ENCODE peak calls at places on chromosomes 1 and 21, in nine cellular contexts. Y is nephron progenitor cell; T is H54; Z is central memory CD4-positive, alpha-beta T cell; H is HT-29; P is retina; E is ELR; M is stimulated activated CD4-positive, alpha-beta T cell treated with anti-CD3 and anti-CD28 coated beads, Interleukin-1b, Interleukin-23, amount 100 ng/mL, for 24 hours; C is fibroblast of lung. Q is an unnamed sample.

GRCh38 chr21:35179990-35180557 is 131.0 kb upstream of the RUNX1 start:
- DNase-seq in Y (no peak), Z (no peak), C (peak), T (peak), M (no peak), H (no peak), P (no peak), E (peak), Q (no peak)

GRCh38 chr21:42939581-42940413 is 14.4 kb upstream of the ERVH48-1 start:
- DNase-seq in P (no peak), Z (no peak), T (peak), H (peak), Y (no peak), E (peak), C (peak), M (no peak), Q (no peak)

GRCh38 chr1:200372095-200372884 is 37.5 kb downstream of the ZNF281 start:
- DNase-seq in Z (no peak), P (no peak), T (peak), E (peak), M (no peak), C (peak), Y (no peak), H (peak), Q (no peak)

GRCh38 chr1:36327421-36328087 is 4.1 kb upstream of the EVA1B start:
- DNase-seq in Y (no peak), Z (no peak), C (peak), T (peak), P (no peak), M (no peak), H (no peak), E (peak), Q (peak)

GRCh38 chr1:61337037-61337436 is 254.7 kb downstream of the NFIA start:
- DNase-seq in H (peak), T (no peak), C (no peak), P (no peak), Y (no peak), E (no peak), M (no peak), Z (no peak), Q (no peak)

GRCh38 chr1:213464786-213465460 is 413.9 kb downstream of the RPS6KC1 start:
- DNase-seq in Z (no peak), T (no peak), P (no peak), M (no peak), H (peak), Y (no peak), E (no peak), C (no peak), Q (no peak)

GRCh38 chr1:245770191-245770590 is 615.4 kb downstream of the KIF26B start:
- DNase-seq in Z (no peak), H (no peak), M (no peak), P (no peak), T (no peak), C (peak), E (no peak), Y (no peak), Q (no peak)

GRCh38 chr1:59229138-59229537 is 67.8 kb upstream of the FGGY start:
- DNase-seq in T (no peak), C (no peak), Y (no peak), E (no peak), Z (no peak), P (no peak), H (no peak), M (no peak), Q (no peak)

GRCh38 chr21:45031231-45032191 is 42.9 kb upstream of the ADARB1 start:
- DNase-seq in T (no peak), E (no peak), Z (no peak), H (no peak), Y (no peak), C (no peak), P (peak), M (no peak), Q (no peak)

GRCh38 chr1:99506631-99507030 is 139.3 kb upstream of the PALMD start:
- DNase-seq in C (no peak), Z (no peak), T (no peak), P (no peak), Y (no peak), H (no peak), M (no peak), E (no peak), Q (no peak)

GRCh38 chr1:1678581-1679380 is 13.8 kb downstream of the SLC35E2B start:
- DNase-seq in T (no peak), Y (no peak), M (peak), Z (peak), C (no peak), E (peak), H (peak), P (no peak), Q (no peak)

GRCh38 chr1:163361123-163361934 is 39.6 kb downstream of the NUF2 start:
- DNase-seq in H (peak), Z (no peak), T (no peak), C (peak), Y (peak), P (peak), E (peak), M (no peak), Q (peak)

GRCh38 chr1:30328100-30328370 is 395.4 kb downstream of the MATN1 start:
- DNase-seq in P (no peak), T (no peak), M (no peak), Y (no peak), H (no peak), Z (no peak), E (no peak), C (no peak), Q (no peak)

GRCh38 chr1:221045842-221046831 is 166.9 kb downstream of the HLX start:
- DNase-seq in Y (no peak), C (peak), T (no peak), P (no peak), E (peak), H (no peak), M (no peak), Z (no peak), Q (no peak)

GRCh38 chr1:96519851-96520281 is 201.7 kb upstream of the PTBP2 start:
- DNase-seq in Y (peak), H (no peak), P (peak), M (no peak), C (peak), Z (no peak), T (no peak), E (no peak), Q (no peak)

GRCh38 chr1:5479876-5480275 is 512.3 kb downstream of the NPHP4 start:
- DNase-seq in Y (no peak), Z (no peak), M (no peak), E (no peak), C (no peak), H (no peak), T (no peak), P (peak), Q (no peak)

GRCh38 chr1:75643460-75643859 is 32.5 kb upstream of the SLC44A5 start:
- DNase-seq in M (no peak), P (no peak), Y (no peak), E (peak), T (no peak), C (no peak), Z (no peak), H (no peak), Q (no peak)

GRCh38 chr1:7403265-7404045 is 367.6 kb upstream of the VAMP3 start:
- DNase-seq in E (no peak), Z (no peak), H (no peak), Y (no peak), T (no peak), M (no peak), C (no peak), P (no peak), Q (no peak)

GRCh38 chr21:42474043-42474831 is 21.8 kb downstream of the RSPH1 start:
- DNase-seq in Z (no peak), M (no peak), H (peak), Y (no peak), T (peak), C (peak), P (no peak), E (peak), Q (peak)

GRCh38 chr1:208065862-208066261 is 154.9 kb upstream of the CD34 start:
- DNase-seq in H (no peak), T (no peak), Z (no peak), M (no peak), E (peak), Y (no peak), C (peak), P (no peak), Q (no peak)

GRCh38 chr1:156260896-156261295 is 13.0 kb upstream of the PAQR6 start:
- DNase-seq in Y (no peak), T (no peak), E (no peak), Z (no peak), P (no peak), C (no peak), M (no peak), H (no peak), Q (no peak)

GRCh38 chr1:226034482-226034881 is 28.0 kb upstream of the H3-3A start:
- DNase-seq in T (peak), Y (no peak), Z (no peak), E (peak), M (no peak), H (no peak), C (peak), P (no peak), Q (no peak)

GRCh38 chr1:180365039-180365438 is 135.0 kb downstream of the LHX4 start:
- DNase-seq in P (no peak), C (no peak), E (peak), Y (no peak), M (no peak), H (peak), T (no peak), Z (no peak), Q (peak)

GRCh38 chr1:100622966-100623762 is 85.2 kb downstream of the GPR88 start:
- DNase-seq in C (peak), M (no peak), Y (no peak), E (peak), Z (no peak), H (peak), T (no peak), P (no peak), Q (no peak)

GRCh38 chr1:21574464-21575151 is 65.4 kb downstream of the ALPL start:
- DNase-seq in Z (no peak), E (no peak), M (no peak), P (peak), C (peak), H (no peak), T (no peak), Y (peak), Q (no peak)

GRCh38 chr1:118049981-118050380 is 120.4 kb downstream of the WDR3 start:
- DNase-seq in E (no peak), M (no peak), T (no peak), P (no peak), Z (no peak), Y (no peak), H (no peak), C (no peak), Q (peak)

GRCh38 chr1:151946366-151946764 is 37.1 kb upstream of the THEM4 start:
- DNase-seq in T (no peak), H (peak), Y (no peak), E (peak), M (no peak), P (no peak), Z (peak), C (peak), Q (no peak)

GRCh38 chr21:44708213-44708865 is 3.0 kb downstream of the TSPEAR start:
- DNase-seq in T (no peak), Z (no peak), M (no peak), P (no peak), Y (no peak), C (no peak), E (no peak), H (no peak), Q (no peak)

GRCh38 chr1:231702804-231703203 is 76.2 kb downstream of the DISC1 start:
- DNase-seq in Z (no peak), H (no peak), Y (no peak), P (no peak), M (no peak), E (peak), C (peak), T (no peak), Q (no peak)

GRCh38 chr21:32368386-32368785 is 24.4 kb downstream of the URB1 start:
- DNase-seq in Y (no peak), H (no peak), T (no peak), P (no peak), Z (no peak), M (no peak), E (no peak), C (no peak), Q (no peak)

GRCh38 chr1:151108331-151108730 is 37.8 kb downstream of the GABPB2 start:
- DNase-seq in H (no peak), Z (no peak), P (no peak), C (no peak), Y (no peak), M (no peak), E (no peak), T (no peak), Q (no peak)

GRCh38 chr1:53766766-53767409 is 27.9 kb upstream of the GLIS1 start:
- DNase-seq in P (no peak), H (no peak), Z (no peak), M (no peak), C (peak), E (peak), Y (no peak), T (no peak), Q (no peak)

GRCh38 chr1:208475449-208475848 is 231.3 kb upstream of the PLXNA2 start:
- DNase-seq in C (peak), T (no peak), P (no peak), M (no peak), Z (no peak), Y (no peak), E (peak), H (no peak), Q (peak)

GRCh38 chr1:33918368-33918767 is 54.5 kb downstream of the HMGB4 start:
- DNase-seq in E (peak), Y (no peak), H (no peak), C (peak), Z (no peak), P (no peak), M (no peak), T (peak), Q (no peak)

GRCh38 chr1:187928288-187928687 is 1099.5 kb downstream of the PLA2G4A start:
- DNase-seq in Y (peak), M (no peak), E (peak), P (peak), C (peak), T (no peak), H (peak), Z (no peak), Q (no peak)

GRCh38 chr1:178101654-178102053 is 7.8 kb downstream of the RASAL2 start:
- DNase-seq in T (no peak), M (no peak), Z (no peak), C (peak), Y (no peak), P (no peak), E (no peak), H (no peak), Q (no peak)

GRCh38 chr1:70327306-70328076 is 27.0 kb downstream of the ANKRD13C start:
- DNase-seq in C (peak), E (peak), T (no peak), M (no peak), P (no peak), H (no peak), Z (no peak), Y (no peak), Q (no peak)

GRCh38 chr1:174743654-174744561 is 255.8 kb upstream of the CACYBP start:
- DNase-seq in Y (no peak), T (no peak), M (no peak), C (peak), Z (peak), H (peak), P (peak), E (peak), Q (peak)

GRCh38 chr1:205287723-205288122 is 33.8 kb downstream of the NUAK2 start:
- DNase-seq in P (no peak), C (no peak), Z (no peak), Y (no peak), T (no peak), E (peak), H (no peak), M (no peak), Q (no peak)

GRCh38 chr1:107997846-107998245 is 32.9 kb upstream of the VAV3 start:
- DNase-seq in H (no peak), P (no peak), Y (no peak), E (no peak), M (no peak), T (no peak), C (no peak), Z (no peak), Q (no peak)

Q was measured in NCI-H146.